ENCODE peak calls at places on chromosomes 5 and 9, in ten cellular contexts. P is iPS DF 6.9; V is activated naive CD4-positive, alpha-beta T cell treated with anti-CD3 and anti-CD28 coated beads, Interleukin-2, amount 50 U/mL, for 16 hours; J is NCI-H748 treated with DMSO at 0.1 percent for 48 hours; D is GM12865; H is AG10803; E is KBM-7; A is NCI-H1092; G is activated naive CD8-positive, alpha-beta T cell treated with anti-CD3 and anti-CD28 coated beads, Interleukin-2, amount 10 ng/mL, durations not matched to agents 7 days and 5 days; N is WTC11. L is an unnamed sample.

GRCh38 chr5:36944607-36945225 is 68.1 kb downstream of the NIPBL start:
- DNase-seq in P (no peak), A (peak; percentile 26), V (no peak), E (peak; percentile 67), D (peak; percentile 75), G (no peak), H (peak; percentile 73), N (no peak), J (peak; percentile 77), L (no peak)

GRCh38 chr9:77534376-77535057 is 113.6 kb downstream of the GNA14 start:
- DNase-seq in G (no peak), D (peak; percentile 5), N (peak; percentile 45), J (no peak), P (peak; percentile 75), H (no peak), A (peak; percentile 15), V (no peak), E (no peak), L (peak; percentile 83)

GRCh38 chr9:82036101-82036500 is 47.5 kb downstream of the SPATA31D1 start:
- DNase-seq in E (no peak), N (no peak), H (no peak), V (no peak), P (no peak), A (no peak), D (no peak), J (no peak), G (no peak), L (no peak)

GRCh38 chr5:34959323-34959722 is 30.0 kb downstream of the DNAJC21 start:
- DNase-seq in V (no peak), E (no peak), J (no peak), G (no peak), A (no peak), D (peak; percentile 85), P (no peak), H (peak; percentile 42), N (no peak), L (no peak)

GRCh38 chr9:107170801-107171200 is 112.3 kb upstream of the RAD23B start:
- DNase-seq in N (no peak), A (no peak), H (peak; percentile 56), V (no peak), E (no peak), D (peak; percentile 30), J (no peak), G (no peak), P (no peak), L (no peak)

GRCh38 chr9:31908891-31909480 is 475.5 kb upstream of the ACO1 start:
- DNase-seq in G (no peak), N (no peak), V (no peak), D (no peak), A (no peak), H (no peak), J (no peak), P (no peak), E (no peak), L (no peak)

GRCh38 chr5:60613826-60614225 is 86.1 kb downstream of the DEPDC1B start:
- DNase-seq in E (no peak), H (no peak), D (peak; percentile 46), N (no peak), G (no peak), V (no peak), J (no peak), P (no peak), A (no peak), L (no peak)

GRCh38 chr9:113612216-113612747 is 148.8 kb downstream of the RGS3 start:
- DNase-seq in P (no peak), E (no peak), G (no peak), N (no peak), A (no peak), V (no peak), J (no peak), D (no peak), H (no peak), L (no peak)

GRCh38 chr5:125981016-125981415 is 442.2 kb upstream of the GRAMD2B start:
- DNase-seq in D (no peak), P (no peak), G (no peak), H (no peak), E (no peak), N (no peak), A (no peak), V (no peak), J (no peak), L (no peak)

GRCh38 chr9:134960701-134961181 is 43.0 kb upstream of the FCN1 start:
- DNase-seq in J (no peak), G (no peak), H (no peak), E (no peak), D (no peak), A (no peak), P (no peak), N (peak; percentile 6), V (no peak), L (no peak)

GRCh38 chr9:106859957-106860715 is 2.8 kb upstream of the ZNF462 start:
- DNase-seq in V (no peak), D (no peak), P (peak; percentile 63), G (peak; percentile 31), E (no peak), H (no peak), J (peak; percentile 53), A (no peak), N (peak; percentile 78), L (peak; percentile 87)

GRCh38 chr5:40483316-40483715 is 196.4 kb upstream of the PTGER4 start:
- DNase-seq in V (no peak), H (peak; percentile 40), J (no peak), E (no peak), P (no peak), G (no peak), A (no peak), D (no peak), N (no peak), L (no peak)

GRCh38 chr9:91787931-91788330 is 162.1 kb downstream of the ROR2 start:
- DNase-seq in D (no peak), J (no peak), V (no peak), A (no peak), H (no peak), P (no peak), E (no peak), G (no peak), N (no peak), L (no peak)

GRCh38 chr5:16492398-16493175 is 27.0 kb upstream of the ZNF622 start:
- DNase-seq in J (peak; percentile 37), G (no peak), E (no peak), P (no peak), A (no peak), N (no peak), H (peak; percentile 88), D (no peak), V (no peak), L (no peak)